ENCODE peak calls at places on chromosomes 5 and 9, in ten cellular contexts. Q is AG10803, I is adrenal gland, P is GM12865, T is prostate gland, R is upper lobe of right lung, K is PC-9, E is heart left ventricle, L is body of pancreas, U is astrocyte. H is an unnamed sample.
A peak's percentile ranks its signal among the peaks of the same experiment; 100 is the strongest.

GRCh38 chr9:123617952-123618678 is 262.1 kb downstream of the CRB2 start:
- DNase-seq in Q (no peak), I (no peak), P (no peak), T (no peak), R (no peak), K (no peak), E (peak; percentile 29), L (no peak), U (no peak), H (no peak)

GRCh38 chr5:171397190-171397589 is 9.5 kb downstream of the NPM1 start:
- DNase-seq in Q (no peak), I (no peak), P (no peak), T (no peak), R (no peak), K (no peak), E (no peak), L (no peak), U (no peak), H (no peak)

GRCh38 chr9:113787871-113788270 is 88.2 kb upstream of the ZNF618 start:
- DNase-seq in Q (no peak), I (no peak), P (no peak), T (no peak), R (no peak), K (no peak), E (no peak), L (no peak), U (no peak), H (no peak)

GRCh38 chr5:143682221-143682620 is 129.7 kb upstream of the HMHB1 start:
- DNase-seq in Q (peak; percentile 73), I (no peak), P (no peak), T (no peak), R (no peak), K (no peak), E (no peak), L (no peak), U (no peak), H (no peak)

GRCh38 chr5:113266913-113267227 is 167.9 kb downstream of the TSSK1B start:
- DNase-seq in Q (peak; percentile 18), I (no peak), P (no peak), T (peak; percentile 39), R (no peak), K (peak; percentile 82), E (no peak), L (no peak), U (no peak), H (no peak)

GRCh38 chr9:110214090-110214489 is 6.1 kb upstream of the C9orf152 start:
- DNase-seq in Q (peak; percentile 43), I (no peak), P (no peak), T (no peak), R (no peak), K (no peak), E (no peak), L (peak; percentile 26), U (peak; percentile 59), H (no peak)

GRCh38 chr5:914174-914573 is 21.5 kb downstream of the TRIP13 start:
- DNase-seq in Q (no peak), I (no peak), P (no peak), T (no peak), R (no peak), K (no peak), E (no peak), L (peak; percentile 1), U (no peak), H (no peak)

GRCh38 chr9:13845460-13845859 is 468.5 kb downstream of the NFIB start:
- DNase-seq in Q (peak; percentile 52), I (no peak), P (no peak), T (no peak), R (no peak), K (no peak), E (no peak), L (no peak), U (peak; percentile 96), H (no peak)

GRCh38 chr5:31096238-31096865 is 97.1 kb upstream of the CDH6 start:
- DNase-seq in Q (peak; percentile 21), I (no peak), P (no peak), T (no peak), R (no peak), K (no peak), E (no peak), L (no peak), U (peak; percentile 95), H (no peak)

GRCh38 chr5:76325876-76326491 is 77.1 kb upstream of the IQGAP2 start:
- DNase-seq in Q (no peak), I (no peak), P (peak; percentile 47), T (peak; percentile 27), R (no peak), K (no peak), E (peak; percentile 31), L (no peak), U (no peak), H (no peak)

GRCh38 chr9:130235558-130236435 is 29.8 kb upstream of the HMCN2 start:
- DNase-seq in Q (peak; percentile 42), I (peak; percentile 67), P (peak; percentile 67), T (peak; percentile 46), R (peak; percentile 84), K (no peak), E (peak; percentile 67), L (peak; percentile 57), U (no peak), H (peak; percentile 53)

GRCh38 chr9:93898502-93899426 is 56.4 kb downstream of the BARX1 start:
- DNase-seq in Q (no peak), I (no peak), P (peak; percentile 6), T (no peak), R (peak; percentile 48), K (no peak), E (no peak), L (peak; percentile 2), U (no peak), H (peak; percentile 52)

GRCh38 chr9:89755835-89756234 is 151.0 kb downstream of the GADD45G start:
- DNase-seq in Q (no peak), I (no peak), P (no peak), T (no peak), R (no peak), K (no peak), E (peak; percentile 62), L (peak; percentile 81), U (peak; percentile 56), H (peak; percentile 55)

GRCh38 chr5:135569755-135570452 is 8.9 kb downstream of the CXCL14 start:
- DNase-seq in Q (peak; percentile 45), I (peak; percentile 38), P (peak; percentile 46), T (no peak), R (no peak), K (no peak), E (no peak), L (peak; percentile 21), U (peak; percentile 14), H (no peak)

GRCh38 chr5:8956659-8957058 is 589.2 kb downstream of the SEMA5A start:
- DNase-seq in Q (no peak), I (no peak), P (no peak), T (no peak), R (no peak), K (no peak), E (no peak), L (no peak), U (no peak), H (no peak)

GRCh38 chr9:133125706-133126696 is 5.0 kb upstream of the RALGDS start:
- DNase-seq in Q (peak; percentile 61), I (no peak), P (peak; percentile 88), T (peak; percentile 51), R (peak; percentile 75), K (no peak), E (peak; percentile 61), L (peak; percentile 70), U (peak; percentile 63), H (peak; percentile 63)
- H3K4me3 ChIP-seq in Q (peak overlapping the region; percentile 22), I (no peak overlapping the region), P (peak overlapping the region; percentile 45), T (peak overlapping the region; percentile 24), R (peak overlapping the region; percentile 41), K (no peak overlapping the region), E (peak overlapping the region; percentile 37), L (no peak overlapping the region), U (no peak overlapping the region), H (peak overlapping the region; percentile 13)

DNA sequence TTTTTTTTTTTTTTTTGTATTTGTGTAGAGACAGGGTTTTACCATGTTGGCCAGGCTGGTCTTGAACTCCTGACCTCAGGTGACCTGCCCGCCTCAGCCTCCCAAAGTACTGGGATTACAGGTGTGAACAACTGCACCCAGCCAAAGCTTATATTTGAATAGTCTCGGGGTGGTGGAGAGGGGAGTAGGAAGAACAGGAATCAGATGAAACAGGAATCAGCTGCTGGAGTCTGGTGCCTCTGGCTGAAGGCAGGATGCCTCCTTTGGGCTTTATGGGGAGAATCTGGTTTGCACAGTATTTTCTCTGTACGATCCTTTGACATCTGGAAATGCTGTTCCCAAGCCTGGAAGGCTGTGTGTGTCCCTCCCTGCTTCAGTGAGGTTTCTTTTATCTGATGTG is 10.9 kb downstream of the C5orf52 start:
- DNase-seq in Q (no peak), I (no peak), P (no peak), T (no peak), R (no peak), K (no peak), E (no peak), L (no peak), U (no peak), H (peak; percentile 1)
- TF ChIP-seq CTCF in Q (no peak), I (no peak), P (no peak), T (no peak), R (no peak), K (no peak), E (no peak), L (no peak), U (no peak), H (no peak)

DNA sequence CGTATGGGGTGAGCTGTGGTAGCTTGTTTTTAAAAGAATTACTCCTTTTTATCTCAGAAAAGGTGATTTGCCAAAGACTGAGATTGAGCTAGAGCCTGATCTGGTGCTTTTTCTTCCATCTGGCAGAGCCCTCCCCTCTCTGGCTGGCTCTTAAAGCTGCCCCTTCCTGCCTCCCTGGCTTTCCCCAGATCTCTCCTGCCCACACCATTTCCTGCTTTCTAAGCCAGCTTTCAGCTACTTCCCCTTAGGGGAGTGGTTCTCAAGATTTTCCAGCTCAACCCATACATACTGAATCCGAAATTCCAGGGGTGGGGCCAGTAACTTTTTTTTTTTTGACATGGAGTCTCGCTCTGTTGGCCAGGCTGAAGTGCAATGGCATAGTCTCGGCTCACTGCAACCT is 4.8 kb upstream of the ACOT12 start:
- DNase-seq in Q (no peak), I (no peak), P (no peak), T (no peak), R (no peak), K (no peak), E (no peak), L (no peak), U (no peak), H (no peak)
- H3K4me3 ChIP-seq in Q (no peak overlapping the region), I (no peak overlapping the region), P (no peak overlapping the region), T (no peak overlapping the region), R (no peak overlapping the region), K (no peak overlapping the region), E (no peak overlapping the region), L (no peak overlapping the region), U (no peak overlapping the region), H (no peak overlapping the region)

DNA sequence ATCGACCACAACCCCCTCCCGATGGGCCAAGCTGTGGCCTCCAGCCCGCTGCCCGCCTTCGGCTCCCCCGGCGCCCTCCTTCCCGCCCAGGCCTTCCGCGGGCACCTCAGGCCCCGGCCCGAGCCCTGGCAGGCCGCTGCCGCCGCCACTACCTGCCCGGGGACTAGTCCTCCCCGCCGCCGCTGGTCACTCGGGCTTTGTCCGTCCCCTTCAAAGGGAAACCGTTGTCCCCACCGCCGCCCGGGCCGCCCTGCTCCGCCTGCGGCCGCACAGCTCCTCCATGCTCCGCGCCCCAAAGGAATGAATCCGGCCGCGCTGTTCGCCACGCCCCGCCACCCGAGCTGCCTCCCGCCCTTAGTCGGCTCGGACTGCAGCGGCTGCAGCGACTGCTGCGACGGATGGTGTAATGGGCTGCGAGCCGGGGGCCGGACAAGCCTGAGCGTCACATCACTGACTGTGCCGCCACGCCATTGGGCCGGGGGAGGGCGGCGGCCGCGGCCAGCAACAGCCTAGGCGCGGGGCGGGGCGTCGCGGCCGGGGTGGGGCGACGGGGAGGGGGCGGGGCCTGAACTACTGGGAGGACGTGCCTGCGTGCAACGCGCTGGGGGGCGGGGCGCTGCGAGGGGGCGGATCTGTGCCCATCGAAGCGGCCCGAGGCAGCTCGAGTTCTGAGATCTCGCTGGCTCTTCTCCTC is at the start of gene FEM1C:
- DNase-seq in Q (peak; percentile 98), I (peak; percentile 98), P (peak; percentile 99), T (peak; percentile 97), R (peak; percentile 99), K (peak; percentile 90), E (peak; percentile 99), L (peak; percentile 98), U (peak; percentile 94), H (peak; percentile 99)
- TF ChIP-seq CTCF in Q (no peak), I (no peak), P (no peak), T (no peak), R (no peak), K (no peak), E (no peak), L (no peak), U (no peak), H (peak; percentile 3)